ENCODE peak calls at places on chromosomes 5 and 9, in four cellular contexts. V, C, S and M are unnamed samples.

GRCh38 chr9:106613250-106613737 is 249.7 kb upstream of the ZNF462 start:
- DNase-seq in V (no peak), C (peak), S (no peak), M (no peak)

GRCh38 chr5:106324356-106324755 is 1346.4 kb downstream of the EFNA5 start:
- DNase-seq in V (no peak), C (no peak), S (no peak), M (no peak)

GRCh38 chr5:38607930-38608545 is 51.6 kb upstream of the LIFR start:
- DNase-seq in V (no peak), C (no peak), S (no peak), M (no peak)

GRCh38 chr5:32687167-32687831 is 23.8 kb upstream of the NPR3 start:
- DNase-seq in V (no peak), C (no peak), S (no peak), M (no peak)

GRCh38 chr5:150305577-150305976 is 2.9 kb upstream of the ARSI start:
- DNase-seq in V (no peak), C (no peak), S (no peak), M (no peak)

GRCh38 chr9:108727580-108728056 is 128.2 kb downstream of the ACTL7B start:
- DNase-seq in V (no peak), C (no peak), S (no peak), M (no peak)

GRCh38 chr9:136107155-136107952 is 11.3 kb downstream of the TMEM250 start:
- DNase-seq in V (no peak), C (peak), S (no peak), M (no peak)

GRCh38 chr9:93181672-93182435 is 2.1 kb upstream of the WNK2 start:
- DNase-seq in V (no peak), C (no peak), S (no peak), M (no peak)

GRCh38 chr5:168877132-168877895 is 298.1 kb upstream of the PANK3 start:
- DNase-seq in V (no peak), C (no peak), S (no peak), M (no peak)

GRCh38 chr9:18692962-18693361 is 219.0 kb downstream of the ADAMTSL1 start:
- DNase-seq in V (no peak), C (no peak), S (no peak), M (no peak)

GRCh38 chr5:150272531-150272930 is 17.0 kb downstream of the CAMK2A start:
- DNase-seq in V (no peak), C (peak), S (peak), M (no peak)

GRCh38 chr5:142171270-142171669 is 62.7 kb downstream of the NDFIP1 start:
- DNase-seq in V (no peak), C (no peak), S (no peak), M (no peak)

GRCh38 chr5:179237770-179238627 is 107.3 kb downstream of the ADAMTS2 start:
- DNase-seq in V (peak), C (no peak), S (no peak), M (no peak)

GRCh38 chr5:67118050-67118620 is 78.5 kb downstream of the CD180 start:
- DNase-seq in V (no peak), C (no peak), S (no peak), M (no peak)

GRCh38 chr5:73028991-73029540 is 73.2 kb downstream of the FCHO2 start:
- DNase-seq in V (no peak), C (no peak), S (no peak), M (no peak)

GRCh38 chr5:6365142-6365976 is 13.0 kb downstream of the MED10 start:
- DNase-seq in V (no peak), C (no peak), S (peak), M (no peak)